ENCODE peak calls at places on chromosomes 6 and 20, in five cellular contexts. One of them, this sample, is unnamed.

GRCh38 chr20:45456632-45457031 is 12.9 kb upstream of the WFDC2 start:
- DNase-seq in GM12878: no peak
- DNase-seq in GM12891: no peak
- DNase-seq in K562: peak
- DNase-seq in HepG2: peak
- DNase-seq in this sample: no peak

GRCh38 chr6:166542580-166542912 is 43.9 kb downstream of the RAMACL start:
- DNase-seq in GM12891: no peak
- DNase-seq in K562: no peak
- DNase-seq in GM12878: no peak
- DNase-seq in HepG2: no peak
- DNase-seq in this sample: no peak

GRCh38 chr20:44540834-44541233 is 19.0 kb upstream of the SERINC3 start:
- DNase-seq in HepG2: no peak
- DNase-seq in GM12891: no peak
- DNase-seq in GM12878: no peak
- DNase-seq in K562: no peak
- DNase-seq in this sample: no peak

GRCh38 chr20:14117768-14118167 is 122.5 kb downstream of the MACROD2 start:
- DNase-seq in HepG2: no peak
- DNase-seq in GM12891: no peak
- DNase-seq in K562: no peak
- DNase-seq in GM12878: no peak
- DNase-seq in this sample: no peak

GRCh38 chr20:19757973-19758887 is at the start of gene RIN2:
- DNase-seq in GM12878: no peak
- DNase-seq in K562: peak
- DNase-seq in HepG2: peak
- DNase-seq in GM12891: no peak
- DNase-seq in this sample: peak

GRCh38 chr6:37092851-37093727 is 76.9 kb upstream of the PIM1 start:
- DNase-seq in GM12878: no peak
- DNase-seq in HepG2: no peak
- DNase-seq in K562: no peak
- DNase-seq in GM12891: no peak
- DNase-seq in this sample: no peak

GRCh38 chr6:132934496-132934895 is 120.1 kb downstream of the RPS12 start:
- DNase-seq in K562: no peak
- DNase-seq in HepG2: no peak
- DNase-seq in GM12878: no peak
- DNase-seq in GM12891: no peak
- DNase-seq in this sample: no peak

GRCh38 chr6:88865275-88865674 is 98.1 kb downstream of the RNGTT start:
- DNase-seq in GM12891: no peak
- DNase-seq in GM12878: no peak
- DNase-seq in K562: no peak
- DNase-seq in HepG2: no peak
- DNase-seq in this sample: no peak

GRCh38 chr20:38212806-38213606 is 47.5 kb downstream of the KIAA1755 start:
- DNase-seq in K562: no peak
- DNase-seq in HepG2: no peak
- DNase-seq in GM12878: no peak
- DNase-seq in GM12891: no peak
- DNase-seq in this sample: no peak

GRCh38 chr6:132713355-132714134 is at the start of gene VNN1:
- DNase-seq in HepG2: no peak
- DNase-seq in GM12891: no peak
- DNase-seq in GM12878: no peak
- DNase-seq in K562: no peak
- DNase-seq in this sample: no peak

GRCh38 chr6:45724027-45724426 is 291.6 kb downstream of the CLIC5 start:
- DNase-seq in GM12891: no peak
- DNase-seq in K562: no peak
- DNase-seq in GM12878: no peak
- DNase-seq in HepG2: no peak
- DNase-seq in this sample: no peak

GRCh38 chr6:128600397-128600951 is 80.1 kb upstream of the PTPRK start:
- DNase-seq in HepG2: no peak
- DNase-seq in K562: no peak
- DNase-seq in GM12891: peak
- DNase-seq in GM12878: peak
- DNase-seq in this sample: no peak

GRCh38 chr20:47678536-47678935 is 106.7 kb downstream of the SULF2 start:
- DNase-seq in K562: no peak
- DNase-seq in HepG2: no peak
- DNase-seq in GM12891: no peak
- DNase-seq in GM12878: no peak
- DNase-seq in this sample: no peak

GRCh38 chr20:2140561-2140960 is 38.9 kb downstream of the STK35 start:
- DNase-seq in GM12891: no peak
- DNase-seq in K562: no peak
- DNase-seq in HepG2: no peak
- DNase-seq in GM12878: no peak
- DNase-seq in this sample: no peak

GRCh38 chr20:45053441-45054351 is 47.2 kb downstream of the KCNS1 start:
- DNase-seq in GM12878: no peak
- DNase-seq in K562: no peak
- DNase-seq in GM12891: no peak
- DNase-seq in HepG2: no peak
- DNase-seq in this sample: no peak

DNA sequence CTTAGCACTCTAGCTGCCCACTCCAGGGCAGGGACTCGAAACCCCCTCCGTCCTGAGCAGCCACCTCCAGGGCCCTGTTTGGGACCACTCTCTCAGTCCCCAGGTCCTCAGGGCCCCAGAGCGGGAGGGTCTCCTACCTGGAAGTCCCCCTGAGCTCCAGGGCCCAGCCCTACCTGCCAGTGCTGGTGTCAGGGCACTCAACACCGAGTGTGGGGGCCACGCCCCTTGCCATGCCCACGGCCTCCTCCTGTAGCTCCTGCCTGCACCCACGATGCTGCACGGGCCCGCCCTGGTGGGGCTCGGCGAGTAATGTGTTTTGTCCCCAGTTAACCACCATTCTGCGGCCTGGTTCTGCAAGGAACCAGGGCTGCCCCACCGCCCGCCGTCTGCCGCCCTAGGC is 21.5 kb downstream of the SPDEF start:
- DNase-seq in HepG2: no peak
- DNase-seq in GM12878: no peak
- DNase-seq in GM12891: no peak
- DNase-seq in K562: no peak
- DNase-seq in this sample: no peak
- TF ChIP-seq TAF1 in HepG2: no peak
- TF ChIP-seq TAF1 in GM12878: no peak
- TF ChIP-seq TAF1 in GM12891: no peak
- TF ChIP-seq TAF1 in K562: no peak
- TF ChIP-seq TAF1 in this sample: no peak

DNA sequence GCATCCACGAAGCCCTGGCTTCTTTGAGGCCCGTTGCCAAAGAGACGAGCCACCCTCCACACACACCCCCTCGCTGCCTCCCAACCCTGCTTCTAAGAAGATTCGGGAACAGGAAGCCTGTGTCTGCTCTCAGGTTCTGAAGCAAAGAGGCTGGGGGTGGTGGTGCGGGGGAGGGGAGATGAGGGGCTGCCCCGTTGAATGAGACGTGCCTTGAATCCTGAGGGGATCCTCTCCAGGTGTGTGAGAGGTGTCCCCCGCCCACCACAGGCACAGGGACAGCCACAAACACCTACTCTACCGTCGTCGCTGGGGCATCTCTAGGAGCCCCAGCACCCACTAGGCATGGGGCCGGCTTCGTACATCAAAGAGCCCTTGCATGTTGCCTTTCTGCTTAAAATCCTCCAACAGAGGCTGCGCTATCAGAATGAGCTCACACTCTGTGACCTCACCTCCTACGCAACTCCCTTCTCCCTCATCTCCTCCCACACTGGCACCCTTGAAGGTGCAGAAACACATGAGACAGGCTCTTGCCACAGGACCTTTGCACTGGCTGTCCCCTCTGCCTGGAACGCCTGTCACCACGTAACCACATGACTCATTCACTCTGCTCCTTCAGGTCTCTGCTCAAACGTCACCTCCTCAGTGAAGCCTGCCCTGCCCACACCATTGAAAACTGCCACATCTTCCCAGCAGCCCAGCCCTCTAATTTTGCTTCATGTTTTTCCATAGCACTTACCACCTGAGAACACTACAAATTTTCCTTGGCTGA is 58.5 kb downstream of the PREX1 start:
- DNase-seq in GM12891: no peak
- DNase-seq in HepG2: no peak
- DNase-seq in K562: peak
- DNase-seq in GM12878: no peak
- DNase-seq in this sample: no peak
- TF ChIP-seq POLR2AphosphoS5 in GM12891: no peak
- TF ChIP-seq POLR2AphosphoS5 in HepG2: no peak
- TF ChIP-seq POLR2AphosphoS5 in K562: no peak
- TF ChIP-seq POLR2AphosphoS5 in GM12878: no peak
- TF ChIP-seq POLR2AphosphoS5 in this sample: no peak

GRCh38 chr6:152334555-152334954 is 302.6 kb downstream of the SYNE1 start:
- DNase-seq in GM12878: no peak
- DNase-seq in HepG2: no peak
- DNase-seq in GM12891: no peak
- DNase-seq in K562: no peak
- DNase-seq in this sample: no peak

GRCh38 chr6:152341596-152341995 is 295.6 kb downstream of the SYNE1 start:
- DNase-seq in K562: no peak
- DNase-seq in GM12891: no peak
- DNase-seq in HepG2: no peak
- DNase-seq in GM12878: no peak
- DNase-seq in this sample: no peak

GRCh38 chr6:152343735-152344360 is 293.3 kb downstream of the SYNE1 start:
- DNase-seq in GM12891: no peak
- DNase-seq in GM12878: no peak
- DNase-seq in K562: no peak
- DNase-seq in HepG2: no peak
- DNase-seq in this sample: no peak

GRCh38 chr6:152338335-152339125 is 298.6 kb downstream of the SYNE1 start:
- DNase-seq in GM12891: peak
- DNase-seq in HepG2: peak
- DNase-seq in K562: peak
- DNase-seq in GM12878: no peak
- DNase-seq in this sample: peak
- TF ChIP-seq POLR2A in GM12891: no peak
- TF ChIP-seq POLR2A in HepG2: no peak
- TF ChIP-seq POLR2A in K562: no peak
- TF ChIP-seq POLR2A in GM12878: no peak
- TF ChIP-seq POLR2A in this sample: no peak

GRCh38 chr6:156809034-156809433 is 31.9 kb downstream of the ARID1B start:
- DNase-seq in K562: no peak
- DNase-seq in GM12891: no peak
- DNase-seq in HepG2: no peak
- DNase-seq in GM12878: peak
- DNase-seq in this sample: no peak
- TF ChIP-seq TAF1 in K562: no peak
- TF ChIP-seq TAF1 in GM12891: no peak
- TF ChIP-seq TAF1 in HepG2: no peak
- TF ChIP-seq TAF1 in GM12878: no peak
- TF ChIP-seq TAF1 in this sample: no peak

GRCh38 chr20:4684837-4685413 is 36.8 kb upstream of the PRND start:
- DNase-seq in GM12891: no peak
- DNase-seq in K562: no peak
- DNase-seq in HepG2: peak
- DNase-seq in GM12878: no peak
- DNase-seq in this sample: no peak
- TF ChIP-seq POLR2AphosphoS5 in GM12891: no peak
- TF ChIP-seq POLR2AphosphoS5 in K562: no peak
- TF ChIP-seq POLR2AphosphoS5 in HepG2: no peak
- TF ChIP-seq POLR2AphosphoS5 in GM12878: no peak
- TF ChIP-seq POLR2AphosphoS5 in this sample: no peak

GRCh38 chr6:139027620-139028182 is 844 bp upstream of the ABRACL start:
- DNase-seq in K562: no peak
- DNase-seq in HepG2: no peak
- DNase-seq in GM12878: peak
- DNase-seq in GM12891: no peak
- DNase-seq in this sample: no peak

GRCh38 chr6:139029470-139030210 is 1.1 kb downstream of the ABRACL start:
- DNase-seq in GM12891: no peak
- DNase-seq in GM12878: no peak
- DNase-seq in K562: no peak
- DNase-seq in HepG2: no peak
- DNase-seq in this sample: no peak

GRCh38 chr6:139028242-139028657 is 295 bp upstream of the ABRACL start:
- DNase-seq in HepG2: no peak
- DNase-seq in GM12891: no peak
- DNase-seq in K562: peak
- DNase-seq in GM12878: no peak
- DNase-seq in this sample: no peak

GRCh38 chr6:139030211-139030530 is 1.6 kb downstream of the ABRACL start:
- DNase-seq in HepG2: no peak
- DNase-seq in K562: no peak
- DNase-seq in GM12891: no peak
- DNase-seq in GM12878: no peak
- DNase-seq in this sample: no peak

GRCh38 chr6:139028658-139029469 is at the start of gene ABRACL:
- DNase-seq in HepG2: no peak
- DNase-seq in GM12878: peak
- DNase-seq in GM12891: peak
- DNase-seq in K562: peak
- DNase-seq in this sample: peak
- TF ChIP-seq POLR2A in HepG2: peak
- TF ChIP-seq POLR2A in GM12878: peak
- TF ChIP-seq POLR2A in GM12891: peak
- TF ChIP-seq POLR2A in K562: no peak
- TF ChIP-seq POLR2A in this sample: peak

GRCh38 chr6:34145161-34146020 is 496 bp downstream of the GRM4 start:
- DNase-seq in GM12891: no peak
- DNase-seq in GM12878: no peak
- DNase-seq in HepG2: no peak
- DNase-seq in K562: peak
- DNase-seq in this sample: no peak
- TF ChIP-seq TAF1 in GM12891: no peak
- TF ChIP-seq TAF1 in GM12878: no peak
- TF ChIP-seq TAF1 in HepG2: no peak
- TF ChIP-seq TAF1 in K562: no peak
- TF ChIP-seq TAF1 in this sample: no peak

This sample was measured in GM12892.